ENCODE peak calls at places on chromosomes 2 and 18, in five cellular contexts. One of them, this sample, is unnamed.

GRCh38 chr2:61492476-61492875 is 21.6 kb upstream of the USP34 start:
- DNase-seq in GM03348: no peak
- DNase-seq in HCT116: no peak
- DNase-seq in NCI-H748 treated with DMSO at 0.1 percent for 48 hours: no peak
- DNase-seq in kidney tubule cell: no peak
- DNase-seq in this sample: no peak

GRCh38 chr18:63823516-63824219 is 48.5 kb downstream of the SERPINB7 start:
- DNase-seq in GM03348: no peak
- DNase-seq in HCT116: peak
- DNase-seq in NCI-H748 treated with DMSO at 0.1 percent for 48 hours: no peak
- DNase-seq in kidney tubule cell: no peak
- DNase-seq in this sample: no peak

GRCh38 chr2:212539145-212539880 is 711 bp upstream of the ERBB4 start:
- DNase-seq in GM03348: peak
- DNase-seq in HCT116: no peak
- DNase-seq in NCI-H748 treated with DMSO at 0.1 percent for 48 hours: peak
- DNase-seq in kidney tubule cell: peak
- DNase-seq in this sample: no peak

GRCh38 chr2:132618734-132619133 is 51.3 kb downstream of the LYPD1 start:
- DNase-seq in GM03348: no peak
- DNase-seq in HCT116: no peak
- DNase-seq in NCI-H748 treated with DMSO at 0.1 percent for 48 hours: no peak
- DNase-seq in kidney tubule cell: no peak
- DNase-seq in this sample: no peak

GRCh38 chr2:74474899-74475298 is 2.4 kb upstream of the MRPL53 start:
- DNase-seq in GM03348: no peak
- DNase-seq in HCT116: no peak
- DNase-seq in NCI-H748 treated with DMSO at 0.1 percent for 48 hours: no peak
- DNase-seq in kidney tubule cell: no peak
- DNase-seq in this sample: no peak

GRCh38 chr2:139825726-139826125 is 1045.5 kb upstream of the NXPH2 start:
- DNase-seq in GM03348: no peak
- DNase-seq in HCT116: no peak
- DNase-seq in NCI-H748 treated with DMSO at 0.1 percent for 48 hours: no peak
- DNase-seq in kidney tubule cell: no peak
- DNase-seq in this sample: no peak

GRCh38 chr2:56285224-56285623 is 101.4 kb downstream of the CCDC85A start:
- DNase-seq in GM03348: no peak
- DNase-seq in HCT116: no peak
- DNase-seq in NCI-H748 treated with DMSO at 0.1 percent for 48 hours: no peak
- DNase-seq in kidney tubule cell: no peak
- DNase-seq in this sample: no peak

GRCh38 chr2:197258580-197258979 is 52.0 kb downstream of the ANKRD44 start:
- DNase-seq in GM03348: peak
- DNase-seq in HCT116: no peak
- DNase-seq in NCI-H748 treated with DMSO at 0.1 percent for 48 hours: no peak
- DNase-seq in kidney tubule cell: no peak
- DNase-seq in this sample: no peak

GRCh38 chr2:119156105-119156890 is 2.3 kb downstream of the C1QL2 start:
- DNase-seq in GM03348: no peak
- DNase-seq in HCT116: no peak
- DNase-seq in NCI-H748 treated with DMSO at 0.1 percent for 48 hours: no peak
- DNase-seq in kidney tubule cell: peak
- DNase-seq in this sample: no peak

GRCh38 chr2:85248741-85249524 is 78.9 kb downstream of the TGOLN2 start:
- DNase-seq in GM03348: peak
- DNase-seq in HCT116: peak
- DNase-seq in NCI-H748 treated with DMSO at 0.1 percent for 48 hours: no peak
- DNase-seq in kidney tubule cell: peak
- DNase-seq in this sample: peak

GRCh38 chr2:55511508-55512124 is 7.9 kb upstream of the CFAP36 start:
- DNase-seq in GM03348: peak
- DNase-seq in HCT116: peak
- DNase-seq in NCI-H748 treated with DMSO at 0.1 percent for 48 hours: no peak
- DNase-seq in kidney tubule cell: peak
- DNase-seq in this sample: no peak

GRCh38 chr18:48408111-48408726 is 964 bp downstream of the ZBTB7C start:
- DNase-seq in GM03348: no peak
- DNase-seq in HCT116: no peak
- DNase-seq in NCI-H748 treated with DMSO at 0.1 percent for 48 hours: no peak
- DNase-seq in kidney tubule cell: no peak
- DNase-seq in this sample: no peak

GRCh38 chr2:100817388-100817985 is 2.5 kb upstream of the NPAS2 start:
- DNase-seq in GM03348: no peak
- DNase-seq in HCT116: no peak
- DNase-seq in NCI-H748 treated with DMSO at 0.1 percent for 48 hours: no peak
- DNase-seq in kidney tubule cell: no peak
- DNase-seq in this sample: no peak

GRCh38 chr2:68236080-68236734 is 16.1 kb downstream of the PPP3R1 start:
- DNase-seq in GM03348: no peak
- DNase-seq in HCT116: no peak
- DNase-seq in NCI-H748 treated with DMSO at 0.1 percent for 48 hours: no peak
- DNase-seq in kidney tubule cell: no peak
- DNase-seq in this sample: no peak

GRCh38 chr2:66827851-66828250 is 392.9 kb downstream of the MEIS1 start:
- DNase-seq in GM03348: no peak
- DNase-seq in HCT116: no peak
- DNase-seq in NCI-H748 treated with DMSO at 0.1 percent for 48 hours: no peak
- DNase-seq in kidney tubule cell: no peak
- DNase-seq in this sample: no peak